ENCODE peak calls at places on chromosomes 3 and 15, in five cellular contexts. B, D, U, Y and O are unnamed samples.
A peak's percentile ranks its signal among the peaks of the same experiment; 100 is the strongest.

GRCh38 chr3:155549087-155549486 is 195.8 kb downstream of the PLCH1 start:
- DNase-seq in D (no peak), U (no peak), Y (no peak), B (no peak), O (no peak)

GRCh38 chr15:55403531-55403930 is 4.6 kb downstream of the CCPG1 start:
- DNase-seq in Y (peak; percentile 18), D (no peak), U (peak; percentile 85), B (no peak), O (no peak)

GRCh38 chr15:39963806-39964205 is 29.9 kb downstream of the EIF2AK4 start:
- DNase-seq in D (no peak), B (no peak), Y (no peak), U (no peak), O (no peak)

GRCh38 chr15:75712668-75713337 is at the start of gene CSPG4:
- DNase-seq in U (no peak), Y (peak; percentile 53), B (no peak), D (peak; percentile 80), O (no peak)

GRCh38 chr15:66777596-66778313 is 75.7 kb downstream of the SMAD6 start:
- DNase-seq in D (no peak), Y (no peak), B (no peak), U (no peak), O (no peak)

GRCh38 chr3:149417174-149417573 is 39.7 kb upstream of the TM4SF1 start:
- DNase-seq in U (peak; percentile 45), B (no peak), D (no peak), Y (no peak), O (peak; percentile 31)

GRCh38 chr15:80476036-80476435 is 71.9 kb downstream of the ARNT2 start:
- DNase-seq in U (no peak), D (no peak), B (no peak), Y (peak; percentile 71), O (no peak)

GRCh38 chr15:71079208-71080044 is 35.8 kb upstream of the THSD4 start:
- DNase-seq in U (no peak), Y (peak; percentile 85), B (no peak), D (no peak), O (no peak)

GRCh38 chr15:70111203-70112017 is 13.7 kb upstream of the TLE3 start:
- DNase-seq in U (no peak), Y (peak; percentile 85), B (peak; percentile 63), D (peak; percentile 84), O (no peak)

GRCh38 chr3:100400424-100400781 is 486 bp downstream of the TOMM70 start:
- DNase-seq in B (no peak), U (peak; percentile 30), D (no peak), Y (no peak), O (peak; percentile 16)

GRCh38 chr15:89089316-89090230 is 1.3 kb downstream of the ABHD2 start:
- DNase-seq in Y (no peak), B (no peak), D (no peak), U (no peak), O (no peak)

GRCh38 chr3:128287161-128287560 is 133.9 kb downstream of the EEFSEC start:
- DNase-seq in U (no peak), Y (no peak), D (no peak), B (no peak), O (no peak)

GRCh38 chr3:125075738-125076137 is 19.9 kb upstream of the HEG1 start:
- DNase-seq in Y (no peak), U (no peak), D (no peak), B (no peak), O (no peak)

GRCh38 chr15:63133786-63134185 is 12.1 kb downstream of the LACTB start:
- DNase-seq in D (no peak), U (no peak), Y (peak; percentile 58), B (no peak), O (no peak)

GRCh38 chr15:41989573-41990242 is 17.4 kb upstream of the EHD4 start:
- DNase-seq in Y (peak; percentile 67), D (peak; percentile 91), U (peak; percentile 64), B (peak; percentile 34), O (peak; percentile 90)

GRCh38 chr15:98649996-98650870 is 1.9 kb downstream of the IGF1R start:
- DNase-seq in Y (peak; percentile 49), D (peak; percentile 68), U (no peak), B (no peak), O (no peak)

GRCh38 chr3:176562381-176562780 is 634.9 kb downstream of the TBL1XR1 start:
- DNase-seq in Y (no peak), D (no peak), B (no peak), U (no peak), O (no peak)

GRCh38 chr15:101187820-101188516 is 63.9 kb downstream of the CHSY1 start:
- DNase-seq in D (no peak), Y (peak; percentile 95), U (no peak), B (peak; percentile 83), O (peak; percentile 45)

GRCh38 chr15:91186892-91187644 is 87.0 kb downstream of the SV2B start:
- DNase-seq in Y (peak; percentile 6), D (no peak), U (peak; percentile 68), B (no peak), O (no peak)

GRCh38 chr15:57540736-57541135 is 51.0 kb upstream of the MYZAP start:
- DNase-seq in B (no peak), Y (no peak), D (no peak), U (no peak), O (peak; percentile 70)

GRCh38 chr3:25040739-25041138 is 387.3 kb upstream of the RARB start:
- DNase-seq in D (no peak), Y (no peak), B (no peak), U (no peak), O (no peak)

GRCh38 chr15:66706225-66706732 is 4.2 kb downstream of the SMAD6 start:
- DNase-seq in D (no peak), U (no peak), Y (no peak), B (no peak), O (no peak)

GRCh38 chr3:112086018-112086854 is at the start of gene C3orf52:
- DNase-seq in D (peak; percentile 77), U (peak; percentile 84), B (peak; percentile 29), Y (peak; percentile 59), O (peak; percentile 87)

GRCh38 chr3:36364260-36364659 is 16.0 kb upstream of the STAC start:
- DNase-seq in D (no peak), U (no peak), Y (no peak), B (no peak), O (no peak)

DNA sequence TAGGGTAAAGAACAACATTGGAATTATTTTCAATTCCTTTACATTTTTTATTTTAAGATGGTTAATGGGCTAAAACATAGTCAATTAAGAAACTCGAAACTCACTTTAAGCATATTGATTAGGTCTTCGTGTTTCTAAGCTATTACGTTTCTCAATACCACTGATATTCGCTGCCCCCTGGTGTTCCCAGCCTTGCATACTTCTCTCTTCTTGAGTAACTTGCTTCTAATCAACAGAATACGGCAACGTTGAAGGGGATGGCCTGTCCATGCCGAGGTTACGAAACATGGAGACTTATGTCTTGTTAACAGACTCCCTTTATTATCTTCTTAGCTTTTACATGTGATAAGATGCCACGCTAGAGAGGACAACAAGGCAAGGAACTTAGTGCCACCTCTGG is 43.6 kb downstream of the ROBO1 start:
- DNase-seq in B (no peak), D (no peak), Y (no peak), U (no peak), O (no peak)
- TF ChIP-seq CTCF in B (no peak), D (no peak), Y (no peak), U (no peak), O (no peak)

DNA sequence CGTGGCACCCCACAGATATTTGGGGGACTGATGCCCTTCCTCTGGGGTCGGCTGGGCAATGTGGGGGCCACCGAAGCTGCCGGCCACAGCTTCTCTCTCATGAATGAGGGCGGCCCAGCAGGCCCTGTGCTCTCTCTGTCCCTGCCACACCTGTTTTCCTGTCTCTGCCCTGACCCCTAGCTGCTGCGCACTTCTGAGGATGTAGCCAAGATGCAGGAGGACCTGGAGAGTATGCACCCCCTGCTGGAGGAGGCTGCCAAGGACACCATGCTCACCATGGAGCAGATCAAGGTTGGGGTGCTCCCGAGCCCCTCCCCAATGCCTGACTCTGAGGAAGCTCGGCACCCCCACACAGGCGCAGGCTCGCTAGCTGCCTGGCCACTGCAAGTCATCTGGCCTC is 59.7 kb downstream of the SEMA3G start:
- DNase-seq in B (no peak), Y (peak; percentile 37), U (peak; percentile 49), D (no peak), O (peak; percentile 75)
- TF ChIP-seq CTCF in B (peak; percentile 63), Y (peak; percentile 54), U (peak; percentile 71), D (no peak), O (peak; percentile 50)

GRCh38 chr15:44289352-44289790 is 852 bp downstream of the GOLM2 start:
- DNase-seq in B (no peak), Y (peak; percentile 23), D (no peak), U (no peak), O (no peak)

GRCh38 chr15:44286814-44287555 is 1.5 kb upstream of the GOLM2 start:
- DNase-seq in Y (peak; percentile 7), D (peak; percentile 30), U (no peak), B (no peak), O (no peak)
- TF ChIP-seq CTCF in Y (peak; percentile 6), D (peak; percentile 21), U (peak; percentile 13), B (peak; percentile 29), O (no peak)

GRCh38 chr3:114370537-114371174 is 76.8 kb downstream of the TIGIT start:
- DNase-seq in U (no peak), D (no peak), B (no peak), Y (no peak), O (no peak)
- TF ChIP-seq CTCF in U (peak; percentile 26), D (no peak), B (peak; percentile 14), Y (peak; percentile 20), O (no peak)

GRCh38 chr15:62125763-62126162 is 39.3 kb downstream of the C2CD4B start:
- DNase-seq in U (no peak), B (no peak), D (no peak), Y (peak; percentile 61), O (no peak)
- TF ChIP-seq CTCF in U (peak; percentile 21), B (peak; percentile 57), D (no peak), Y (peak; percentile 68), O (no peak)